ENCODE peak calls at places on chromosome 7, in six cellular contexts. G is A549, Z is HepG2, L is GM12878, F is K562, P is endothelial cell of umbilical vein. M is an unnamed sample.
A peak's percentile ranks its signal among the peaks of the same experiment; 100 is the strongest.

GRCh38 chr7:157009778-157010587 is 480 bp downstream of the MNX1 start:
- DNase-seq in G (no peak), Z (no peak), L (no peak), F (no peak), P (no peak), M (no peak)

GRCh38 chr7:53596230-53596629 is 560.8 kb downstream of the POM121L12 start:
- DNase-seq in G (no peak), Z (no peak), L (no peak), F (no peak), P (peak; percentile 52), M (peak; percentile 82)

GRCh38 chr7:112665709-112666108 is 124.5 kb downstream of the TMEM168 start:
- DNase-seq in G (peak; percentile 4), Z (no peak), L (no peak), F (peak; percentile 10), P (no peak), M (peak; percentile 8)

GRCh38 chr7:52009195-52009594 is 692.6 kb upstream of the COBL start:
- DNase-seq in G (no peak), Z (no peak), L (no peak), F (no peak), P (peak; percentile 2), M (no peak)

GRCh38 chr7:28556036-28556435 is 143.7 kb downstream of the CREB5 start:
- DNase-seq in G (no peak), Z (no peak), L (no peak), F (no peak), P (no peak), M (no peak)

GRCh38 chr7:494906-495305 is 24.7 kb downstream of the PDGFA start:
- DNase-seq in G (no peak), Z (no peak), L (no peak), F (no peak), P (no peak), M (no peak)

GRCh38 chr7:7761340-7761973 is 43.0 kb upstream of the RPA3 start:
- DNase-seq in G (peak; percentile 60), Z (peak; percentile 48), L (no peak), F (peak; percentile 31), P (peak; percentile 58), M (peak; percentile 45)

GRCh38 chr7:39949980-39950472 is at the start of gene CDK13:
- DNase-seq in G (peak; percentile 93), Z (peak; percentile 74), L (peak; percentile 74), F (peak; percentile 85), P (peak; percentile 77), M (peak; percentile 98)

GRCh38 chr7:85471312-85471711 is 284.5 kb upstream of the SEMA3D start:
- DNase-seq in G (no peak), Z (no peak), L (no peak), F (no peak), P (no peak), M (peak; percentile 10)

GRCh38 chr7:118918556-118918955 is 694.1 kb downstream of the ANKRD7 start:
- DNase-seq in G (peak; percentile 19), Z (peak; percentile 15), L (no peak), F (peak; percentile 11), P (no peak), M (peak; percentile 48)

GRCh38 chr7:157436076-157436475 is 99.3 kb downstream of the DNAJB6 start:
- DNase-seq in G (no peak), Z (no peak), L (no peak), F (no peak), P (no peak), M (peak; percentile 97)

GRCh38 chr7:1386623-1387220 is 72.5 kb downstream of the MICALL2 start:
- DNase-seq in G (no peak), Z (no peak), L (no peak), F (no peak), P (no peak), M (no peak)

GRCh38 chr7:150755473-150756099 is 18.4 kb downstream of the GIMAP5 start:
- DNase-seq in G (no peak), Z (no peak), L (peak; percentile 71), F (no peak), P (peak; percentile 94), M (peak; percentile 95)

GRCh38 chr7:33900501-33900900 is 4.8 kb upstream of the BMPER start:
- DNase-seq in G (no peak), Z (no peak), L (no peak), F (no peak), P (no peak), M (no peak)

GRCh38 chr7:120960714-120961113 is 10.1 kb downstream of the ING3 start:
- DNase-seq in G (no peak), Z (no peak), L (no peak), F (no peak), P (no peak), M (no peak)

GRCh38 chr7:132430863-132431822 is 145.1 kb downstream of the PLXNA4 start:
- DNase-seq in G (peak; percentile 39), Z (no peak), L (no peak), F (peak; percentile 37), P (peak; percentile 92), M (peak; percentile 23)

GRCh38 chr7:42700376-42701327 is 211.2 kb downstream of the C7orf25 start:
- DNase-seq in G (no peak), Z (no peak), L (no peak), F (no peak), P (no peak), M (no peak)

GRCh38 chr7:40315277-40315676 is 180.5 kb downstream of the SUGCT start:
- DNase-seq in G (no peak), Z (no peak), L (no peak), F (no peak), P (no peak), M (no peak)

GRCh38 chr7:50657341-50657873 is 92.2 kb upstream of the DDC start:
- DNase-seq in G (no peak), Z (no peak), L (no peak), F (no peak), P (peak; percentile 61), M (no peak)

GRCh38 chr7:29808075-29808786 is 1.9 kb downstream of the WIPF3 start:
- DNase-seq in G (no peak), Z (no peak), L (no peak), F (no peak), P (no peak), M (no peak)

GRCh38 chr7:29806793-29807178 is 478 bp downstream of the WIPF3 start:
- DNase-seq in G (no peak), Z (no peak), L (no peak), F (no peak), P (no peak), M (no peak)

GRCh38 chr7:29805031-29805430 is 1.3 kb upstream of the WIPF3 start:
- DNase-seq in G (no peak), Z (no peak), L (no peak), F (no peak), P (no peak), M (no peak)

GRCh38 chr7:29806131-29806792 is at the start of gene WIPF3:
- DNase-seq in G (no peak), Z (no peak), L (no peak), F (peak; percentile 61), P (peak; percentile 1), M (no peak)

DNA sequence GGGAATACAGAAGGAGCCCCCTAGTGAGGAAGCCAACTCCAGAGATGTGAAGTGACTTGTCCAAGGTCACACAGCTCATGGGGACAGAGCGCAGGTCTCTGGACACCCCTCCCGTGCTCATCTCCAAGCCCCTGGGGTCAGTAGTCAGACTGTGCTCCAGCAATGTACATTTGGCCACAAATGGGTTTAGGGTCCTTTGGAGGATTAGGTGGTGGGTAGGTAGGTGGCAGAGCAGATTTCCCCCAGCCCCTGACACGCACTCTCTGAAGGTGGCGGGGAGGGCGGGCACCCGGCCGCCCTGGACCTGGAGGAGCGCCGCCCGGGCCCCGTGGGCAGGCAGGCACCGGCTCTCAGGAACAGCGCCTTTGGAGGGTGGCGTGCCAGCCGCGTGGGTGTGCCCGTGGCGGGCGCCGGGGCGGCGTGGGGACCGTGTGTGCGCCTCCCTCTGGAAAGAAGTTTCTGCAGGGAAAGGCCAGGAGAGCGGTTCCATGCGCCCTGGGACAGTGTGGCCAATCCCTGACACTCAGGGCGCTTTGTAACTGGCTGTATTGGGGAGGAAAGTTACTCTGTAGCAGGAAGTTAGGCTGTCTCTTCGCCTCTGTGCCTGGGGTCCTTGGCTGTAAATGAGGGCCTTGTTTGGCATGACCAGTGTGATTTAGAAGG is 1.0 kb downstream of the WIPF3 start:
- DNase-seq in G (peak; percentile 47), Z (peak; percentile 15), L (no peak), F (no peak), P (no peak), M (no peak)
- H3K4me3 ChIP-seq in G (peak overlapping the region; percentile 59), Z (peak overlapping the region; percentile 47), L (no peak overlapping the region), F (peak overlapping the region; percentile 52), P (no peak overlapping the region), M (no peak overlapping the region)

GRCh38 chr7:159116581-159117339 is 27.9 kb downstream of the VIPR2 start:
- DNase-seq in G (no peak), Z (no peak), L (no peak), F (no peak), P (no peak), M (no peak)
- TF ChIP-seq MYC in G (no peak), Z (no peak), L (no peak), F (no peak), P (no peak), M (no peak)

GRCh38 chr7:45240926-45241325 is 83.3 kb downstream of the RAMP3 start:
- DNase-seq in G (no peak), Z (no peak), L (no peak), F (no peak), P (no peak), M (no peak)

GRCh38 chr7:45238806-45239205 is 81.2 kb downstream of the RAMP3 start:
- DNase-seq in G (no peak), Z (no peak), L (no peak), F (no peak), P (no peak), M (no peak)

GRCh38 chr7:45239486-45239885 is 81.9 kb downstream of the RAMP3 start:
- DNase-seq in G (no peak), Z (no peak), L (no peak), F (no peak), P (peak; percentile 56), M (no peak)

GRCh38 chr7:45241339-45242109 is 83.9 kb downstream of the RAMP3 start:
- DNase-seq in G (peak; percentile 15), Z (no peak), L (no peak), F (peak; percentile 20), P (no peak), M (no peak)

GRCh38 chr7:45240187-45240776 is 82.7 kb downstream of the RAMP3 start:
- DNase-seq in G (no peak), Z (no peak), L (no peak), F (peak; percentile 22), P (peak; percentile 49), M (no peak)
- TF ChIP-seq POLR2A in G (no peak), Z (no peak), L (no peak), F (no peak), P (no peak), M (no peak)

GRCh38 chr7:17307969-17308648 is 9.7 kb downstream of the AHR start:
- DNase-seq in G (no peak), Z (no peak), L (no peak), F (no peak), P (no peak), M (no peak)

GRCh38 chr7:17305387-17306171 is 7.1 kb downstream of the AHR start:
- DNase-seq in G (no peak), Z (no peak), L (no peak), F (no peak), P (no peak), M (no peak)

GRCh38 chr7:17307558-17307957 is 9.1 kb downstream of the AHR start:
- DNase-seq in G (no peak), Z (no peak), L (no peak), F (no peak), P (no peak), M (no peak)

GRCh38 chr7:17304926-17305325 is 6.5 kb downstream of the AHR start:
- DNase-seq in G (peak; percentile 79), Z (no peak), L (no peak), F (peak; percentile 11), P (peak; percentile 94), M (peak; percentile 50)

GRCh38 chr7:17307033-17307432 is 8.6 kb downstream of the AHR start:
- DNase-seq in G (no peak), Z (peak; percentile 49), L (no peak), F (no peak), P (no peak), M (no peak)
- H3K4me3 ChIP-seq in G (no peak overlapping the region), Z (no peak overlapping the region), L (no peak overlapping the region), F (no peak overlapping the region), P (no peak overlapping the region), M (no peak overlapping the region)

M was measured in NB4.